ENCODE peak calls at places on chromosome 13, in five cellular contexts. E is HTR-8/SVneo, C is GM23248, O is HT-29, D is BE2C. S is an unnamed sample.

GRCh38 chr13:106683918-106684317 is 116.0 kb upstream of the ARGLU1 start:
- DNase-seq in O (no peak), D (no peak), E (no peak), C (no peak), S (no peak)

GRCh38 chr13:48412881-48413351 is at the start of gene LPAR6:
- DNase-seq in C (peak; percentile 79), D (no peak), O (peak; percentile 82), E (peak; percentile 7), S (peak; percentile 49)

GRCh38 chr13:111460548-111461444 is 140.4 kb downstream of the TEX29 start:
- DNase-seq in O (peak; percentile 75), D (no peak), C (peak; percentile 78), E (peak; percentile 23), S (no peak)

GRCh38 chr13:97359181-97360057 is 74.5 kb upstream of the RAP2A start:
- DNase-seq in C (peak; percentile 90), D (peak; percentile 60), O (peak; percentile 94), E (peak; percentile 27), S (peak; percentile 50)

GRCh38 chr13:51152713-51153112 is 41.6 kb upstream of the C13orf42 start:
- DNase-seq in D (peak; percentile 16), O (no peak), C (peak; percentile 14), E (no peak), S (no peak)

GRCh38 chr13:40981361-40981760 is 37.8 kb downstream of the ELF1 start:
- DNase-seq in E (no peak), C (no peak), O (no peak), D (no peak), S (peak; percentile 44)

GRCh38 chr13:100520936-100521765 is 67.4 kb downstream of the GGACT start:
- DNase-seq in C (no peak), O (no peak), D (no peak), E (no peak), S (no peak)

GRCh38 chr13:107185889-107186288 is 618.0 kb upstream of the ARGLU1 start:
- DNase-seq in C (peak; percentile 64), O (no peak), D (no peak), E (peak; percentile 2), S (no peak)

GRCh38 chr13:96844195-96844594 is 150.1 kb downstream of the OXGR1 start:
- DNase-seq in O (no peak), D (no peak), E (no peak), C (no peak), S (no peak)

GRCh38 chr13:112618501-112618900 is 30.5 kb upstream of the TUBGCP3 start:
- DNase-seq in C (no peak), O (no peak), E (no peak), D (no peak), S (no peak)

GRCh38 chr13:25529425-25529824 is 157.7 kb downstream of the ATP8A2 start:
- DNase-seq in E (no peak), O (no peak), D (no peak), C (no peak), S (no peak)